ENCODE peak calls at places on chromosome X, in seven cellular contexts. E, W, M, D, Y, G and O are unnamed samples.

GRCh38 chrX:39158801-39159657 is 357.8 kb downstream of the MID1IP1 start:
- DNase-seq in E (no peak), W (peak; percentile 59), M (peak; percentile 36), D (no peak), Y (peak; percentile 63), G (no peak), O (no peak)

GRCh38 chrX:100649550-100650356 is 5.8 kb downstream of the SRPX2 start:
- DNase-seq in E (no peak), W (peak; percentile 86), M (no peak), D (peak; percentile 29), Y (no peak), G (no peak), O (peak; percentile 60)

GRCh38 chrX:44428989-44429627 is 85.6 kb upstream of the EFHC2 start:
- DNase-seq in E (no peak), W (no peak), M (no peak), D (no peak), Y (no peak), G (no peak), O (no peak)

GRCh38 chrX:2710041-2710471 is 19.0 kb downstream of the CD99 start:
- DNase-seq in E (no peak), W (peak; percentile 81), M (no peak), D (no peak), Y (no peak), G (no peak), O (peak; percentile 85)

GRCh38 chrX:73922856-73923429 is 359.9 kb downstream of the CHIC1 start:
- DNase-seq in E (no peak), W (no peak), M (no peak), D (no peak), Y (no peak), G (no peak), O (peak; percentile 60)

GRCh38 chrX:17040711-17041110 is 94.3 kb downstream of the REPS2 start:
- DNase-seq in E (no peak), W (no peak), M (no peak), D (no peak), Y (no peak), G (no peak), O (no peak)

GRCh38 chrX:120428309-120428708 is 40.8 kb downstream of the LAMP2 start:
- DNase-seq in E (no peak), W (no peak), M (no peak), D (no peak), Y (no peak), G (no peak), O (peak; percentile 9)

GRCh38 chrX:6460893-6461490 is 73.9 kb downstream of the VCX3A start:
- DNase-seq in E (no peak), W (no peak), M (no peak), D (no peak), Y (no peak), G (no peak), O (no peak)

GRCh38 chrX:143648705-143649104 is 12.8 kb upstream of the SLITRK4 start:
- DNase-seq in E (peak; percentile 1), W (no peak), M (no peak), D (no peak), Y (no peak), G (no peak), O (peak; percentile 69)

GRCh38 chrX:17022205-17022604 is 75.7 kb downstream of the REPS2 start:
- DNase-seq in E (no peak), W (no peak), M (no peak), D (peak; percentile 55), Y (no peak), G (no peak), O (peak; percentile 63)

GRCh38 chrX:79281775-79282174 is 85.4 kb downstream of the ITM2A start:
- DNase-seq in E (no peak), W (no peak), M (no peak), D (no peak), Y (no peak), G (no peak), O (no peak)

GRCh38 chrX:25853002-25853479 is 285.1 kb upstream of the MAGEB18 start:
- DNase-seq in E (no peak), W (no peak), M (no peak), D (no peak), Y (no peak), G (no peak), O (no peak)

GRCh38 chrX:22087158-22087557 is 55.0 kb downstream of the PHEX start:
- DNase-seq in E (no peak), W (no peak), M (no peak), D (no peak), Y (no peak), G (no peak), O (no peak)

GRCh38 chrX:120790118-120790517 is 85.5 kb downstream of the CT47B1 start:
- DNase-seq in E (peak; percentile 4), W (peak; percentile 51), M (peak; percentile 39), D (peak; percentile 67), Y (peak; percentile 50), G (no peak), O (peak; percentile 82)